ENCODE peak calls at places on chromosomes 6 and 20, in ten cellular contexts. F is pancreas; I is heart right ventricle; X is CD8-positive, alpha-beta T cell; N is breast epithelium; J is fibroblast of lung; S is tibial artery; H is lung; Q is left ventricle myocardium inferior; E is HCT116. L is an unnamed sample.

GRCh38 chr6:80210618-80211017 is 104.1 kb downstream of the BCKDHB start:
- DNase-seq in Q (peak; percentile 18), E (no peak), X (no peak), H (no peak), I (peak; percentile 55), S (no peak), F (no peak), N (no peak), J (peak; percentile 33), L (no peak)

GRCh38 chr6:112701201-112701600 is 354.1 kb downstream of the RFPL4B start:
- DNase-seq in X (no peak), J (peak; percentile 65), H (no peak), Q (no peak), F (no peak), E (no peak), I (no peak), N (no peak), S (no peak), L (no peak)

GRCh38 chr6:27332692-27333641 is 20.9 kb upstream of the POM121L2 start:
- DNase-seq in S (no peak), E (peak; percentile 76), J (peak; percentile 59), Q (no peak), X (peak; percentile 12), F (no peak), I (no peak), H (no peak), N (no peak), L (no peak)

GRCh38 chr6:5754904-5755303 is 251.8 kb downstream of the NRN1 start:
- DNase-seq in E (no peak), H (no peak), X (no peak), S (no peak), I (no peak), F (no peak), Q (no peak), J (no peak), N (no peak), L (no peak)

GRCh38 chr6:8736046-8736877 is 300.9 kb upstream of the SLC35B3 start:
- DNase-seq in F (no peak), Q (no peak), S (no peak), N (no peak), J (no peak), H (no peak), E (no peak), X (no peak), I (no peak), L (no peak)

GRCh38 chr6:156420172-156420993 is 356.8 kb upstream of the ARID1B start:
- DNase-seq in X (no peak), E (no peak), H (no peak), S (no peak), Q (no peak), J (peak; percentile 28), F (no peak), I (no peak), N (no peak), L (no peak)

GRCh38 chr6:137493218-137494038 is 766 bp downstream of the OLIG3 start:
- DNase-seq in S (no peak), F (peak; percentile 37), E (no peak), Q (no peak), J (no peak), N (no peak), H (no peak), I (no peak), X (no peak), L (peak; percentile 49)

GRCh38 chr6:122995930-122996796 is at the start of gene CLVS2:
- DNase-seq in J (peak; percentile 20), X (no peak), Q (no peak), F (no peak), H (no peak), I (no peak), S (no peak), E (no peak), N (no peak), L (no peak)

GRCh38 chr6:33272358-33273128 is 668 bp downstream of the RPS18 start:
- DNase-seq in J (no peak), Q (no peak), I (no peak), E (no peak), S (no peak), N (no peak), X (no peak), F (no peak), H (no peak), L (no peak)
- H3K4me1 ChIP-seq in J (peaks cover 19% of the 10 kb centered on the region), Q (peaks cover 75% of the 10 kb centered on the region), I (peaks cover 66% of the 10 kb centered on the region), E (peaks cover 33% of the 10 kb centered on the region), S (peaks cover 6% of the 10 kb centered on the region), N (no peaks in the 10 kb centered on the region), X (peaks cover 46% of the 10 kb centered on the region), F (peaks cover 23% of the 10 kb centered on the region), H (peaks cover 26% of the 10 kb centered on the region), L (peaks cover 55% of the 10 kb centered on the region)

DNA sequence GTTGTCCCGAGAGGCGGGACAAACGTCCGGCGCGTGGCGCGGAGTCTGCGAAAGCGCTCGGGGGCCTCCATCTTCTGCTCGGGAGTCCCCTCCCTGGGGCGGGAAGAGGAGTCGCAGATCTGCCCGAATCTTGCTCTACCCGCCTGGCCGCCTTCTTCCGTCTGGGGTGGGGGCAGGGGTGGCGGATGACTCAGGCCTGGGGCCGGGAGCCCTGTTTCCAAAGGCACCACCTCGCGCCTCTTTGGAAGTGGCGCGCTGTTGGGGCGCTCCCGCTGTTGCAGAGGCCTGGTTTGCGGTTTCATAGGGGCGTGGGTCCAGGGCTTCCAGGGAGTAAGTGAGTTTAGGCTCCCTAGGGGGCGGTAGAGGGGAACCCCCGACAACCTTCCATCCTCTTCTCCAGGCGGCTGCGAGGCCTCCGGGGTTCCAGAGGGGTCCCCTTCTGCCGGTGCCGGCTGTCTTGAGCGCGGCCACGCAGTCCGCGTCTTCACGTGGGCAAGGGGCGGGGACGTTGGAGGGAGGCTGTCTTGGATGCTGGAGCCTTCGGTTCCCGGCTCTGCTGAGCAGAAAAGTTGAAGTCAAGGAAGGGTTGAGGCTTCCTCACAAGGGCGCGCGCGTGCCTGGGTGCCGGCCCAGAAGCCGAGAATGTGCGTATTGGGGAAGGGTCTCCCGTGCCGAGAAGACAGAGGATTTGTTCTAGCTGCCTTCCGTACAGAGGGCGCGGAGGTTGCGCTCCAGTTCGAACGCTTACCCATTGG is 2.6 kb upstream of the TFAP2C start:
- DNase-seq in H (no peak), Q (no peak), N (no peak), J (no peak), E (peak; percentile 10), F (peak; percentile 22), S (no peak), X (no peak), I (no peak), L (no peak)
- TF ChIP-seq CTCF in H (no peak), Q (peak; percentile 22), N (no peak), J (peak; percentile 30), E (no peak), F (no peak), S (no peak), X (no peak), I (peak; percentile 13), L (no peak)

GRCh38 chr6:138541793-138542481 is 42.6 kb upstream of the NHSL1 start:
- DNase-seq in X (no peak), F (no peak), I (no peak), S (no peak), Q (no peak), H (no peak), J (no peak), N (no peak), E (no peak), L (no peak)
- H3K4me1 ChIP-seq in X (no peaks in the 10 kb centered on the region), F (no peaks in the 10 kb centered on the region), I (peaks cover 56% of the 10 kb centered on the region), S (no peaks in the 10 kb centered on the region), Q (peaks cover 78% of the 10 kb centered on the region), H (peaks cover 17% of the 10 kb centered on the region), J (peaks cover 41% of the 10 kb centered on the region), N (no peaks in the 10 kb centered on the region), E (no peaks in the 10 kb centered on the region), L (no peaks in the 10 kb centered on the region)

DNA sequence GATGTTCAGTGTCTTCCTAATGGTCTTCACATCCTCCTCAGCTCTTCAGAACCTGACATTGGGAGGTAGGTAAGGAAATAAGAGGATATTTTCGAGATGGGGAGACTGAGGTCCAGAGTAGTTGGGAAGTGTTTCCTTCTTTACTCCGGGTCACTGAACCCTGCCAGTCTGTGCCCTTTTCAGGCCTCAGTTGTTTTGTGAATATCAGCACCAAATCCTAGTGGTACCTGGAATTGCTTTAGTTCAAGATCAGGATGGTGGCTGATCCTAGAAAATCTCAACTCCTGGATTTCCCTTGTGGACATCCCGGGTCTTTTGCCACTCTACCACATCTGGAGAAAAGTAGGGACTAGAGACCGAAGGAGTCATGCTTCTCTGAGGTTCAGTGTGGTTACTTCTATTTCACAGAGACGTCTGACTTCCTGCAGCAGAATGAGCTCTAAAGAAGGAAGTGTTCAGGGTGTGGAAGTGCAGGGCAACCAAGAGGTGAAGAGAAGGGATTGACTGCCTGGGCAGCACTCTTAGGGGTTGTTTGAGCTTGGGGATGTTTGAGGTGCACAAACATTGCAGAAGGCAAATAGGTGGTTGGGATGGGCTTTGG is 995 bp downstream of the STK4 start:
- DNase-seq in X (no peak), N (no peak), F (no peak), S (no peak), E (no peak), I (no peak), J (no peak), H (no peak), Q (no peak), L (no peak)
- TF ChIP-seq CTCF in X (no peak), N (no peak), F (no peak), S (no peak), E (no peak), I (no peak), J (no peak), H (no peak), Q (no peak), L (no peak)

GRCh38 chr6:106924699-106925523 is 49.6 kb downstream of the CD24 start:
- DNase-seq in E (no peak), X (no peak), H (no peak), J (no peak), N (no peak), Q (no peak), S (no peak), I (no peak), F (peak; percentile 78), L (no peak)
- H3K4me1 ChIP-seq in E (no peaks in the 10 kb centered on the region), X (no peaks in the 10 kb centered on the region), H (no peaks in the 10 kb centered on the region), J (no peaks in the 10 kb centered on the region), N (no peaks in the 10 kb centered on the region), Q (no peaks in the 10 kb centered on the region), S (no peaks in the 10 kb centered on the region), I (no peaks in the 10 kb centered on the region), F (no peaks in the 10 kb centered on the region), L (no peaks in the 10 kb centered on the region)

DNA sequence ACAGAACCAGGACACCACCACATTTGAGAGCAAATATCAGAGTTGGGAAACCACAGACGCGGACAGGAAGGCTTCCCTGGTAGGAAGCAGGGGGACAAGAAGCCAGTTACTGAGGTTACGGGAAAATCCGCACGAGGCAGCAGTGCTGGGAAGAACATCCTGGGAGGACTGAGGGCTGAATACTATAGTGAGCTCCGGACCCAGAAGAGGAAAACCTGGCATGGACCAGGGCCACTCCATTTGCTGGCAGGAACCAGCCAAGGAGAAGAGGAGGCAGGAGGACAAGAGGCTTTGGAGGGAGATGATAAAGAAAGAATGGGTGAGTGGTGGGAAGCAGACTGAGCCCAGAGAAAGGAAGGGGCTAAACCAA is 6.1 kb upstream of the DSN1 start:
- DNase-seq in S (no peak), N (no peak), F (no peak), E (no peak), X (no peak), J (no peak), Q (no peak), I (no peak), H (no peak), L (no peak)
- TF ChIP-seq CTCF in S (no peak), N (no peak), F (no peak), E (no peak), X (no peak), J (no peak), Q (no peak), I (no peak), H (no peak), L (no peak)